ENCODE peak calls at places on chromosomes 2 and 18, in four cellular contexts. One of them, this sample, is unnamed. For H3K4me1, the result is how much of the 10 kb centered on the place peaks cover.

GRCh38 chr2:160584972-160585494 is 91.4 kb upstream of the RBMS1 start:
- DNase-seq in keratinocyte: no peak
- DNase-seq in mammary epithelial cell: no peak
- DNase-seq in tibial nerve: no peak
- DNase-seq in this sample: no peak

GRCh38 chr2:174334781-174335604 is at the start of gene SP9:
- DNase-seq in keratinocyte: no peak
- DNase-seq in mammary epithelial cell: no peak
- DNase-seq in tibial nerve: no peak
- DNase-seq in this sample: no peak

GRCh38 chr2:239819974-239820555 is 205.1 kb downstream of the NDUFA10 start:
- DNase-seq in keratinocyte: no peak
- DNase-seq in mammary epithelial cell: no peak
- DNase-seq in tibial nerve: no peak
- DNase-seq in this sample: no peak

GRCh38 chr18:5311273-5312009 is 15.9 kb upstream of the ZBTB14 start:
- DNase-seq in keratinocyte: no peak
- DNase-seq in mammary epithelial cell: no peak
- DNase-seq in tibial nerve: no peak
- DNase-seq in this sample: no peak

GRCh38 chr2:183665976-183666375 is 541.7 kb downstream of the NUP35 start:
- DNase-seq in keratinocyte: no peak
- DNase-seq in mammary epithelial cell: no peak
- DNase-seq in tibial nerve: no peak
- DNase-seq in this sample: no peak

GRCh38 chr2:36403675-36404230 is 48.2 kb downstream of the CRIM1 start:
- DNase-seq in keratinocyte: peak
- DNase-seq in mammary epithelial cell: peak
- DNase-seq in tibial nerve: no peak
- DNase-seq in this sample: peak

GRCh38 chr18:3857544-3857943 is 407.6 kb downstream of the TGIF1 start:
- DNase-seq in keratinocyte: no peak
- DNase-seq in mammary epithelial cell: no peak
- DNase-seq in tibial nerve: no peak
- DNase-seq in this sample: no peak

GRCh38 chr18:23451491-23451890 is 1.6 kb upstream of the RIOK3 start:
- DNase-seq in keratinocyte: no peak
- DNase-seq in mammary epithelial cell: no peak
- DNase-seq in tibial nerve: no peak
- DNase-seq in this sample: no peak

GRCh38 chr18:3508576-3509559 is 58.9 kb downstream of the TGIF1 start:
- DNase-seq in keratinocyte: no peak
- DNase-seq in mammary epithelial cell: no peak
- DNase-seq in tibial nerve: no peak
- DNase-seq in this sample: no peak

GRCh38 chr2:171924170-171924942 is 2.1 kb downstream of the HAT1 start:
- DNase-seq in keratinocyte: no peak
- DNase-seq in mammary epithelial cell: no peak
- DNase-seq in tibial nerve: no peak
- DNase-seq in this sample: no peak
- H3K4me3 ChIP-seq in keratinocyte: no peak
- H3K4me3 ChIP-seq in mammary epithelial cell: no peak
- H3K4me3 ChIP-seq in tibial nerve: no peak
- H3K4me3 ChIP-seq in this sample: no peak

DNA sequence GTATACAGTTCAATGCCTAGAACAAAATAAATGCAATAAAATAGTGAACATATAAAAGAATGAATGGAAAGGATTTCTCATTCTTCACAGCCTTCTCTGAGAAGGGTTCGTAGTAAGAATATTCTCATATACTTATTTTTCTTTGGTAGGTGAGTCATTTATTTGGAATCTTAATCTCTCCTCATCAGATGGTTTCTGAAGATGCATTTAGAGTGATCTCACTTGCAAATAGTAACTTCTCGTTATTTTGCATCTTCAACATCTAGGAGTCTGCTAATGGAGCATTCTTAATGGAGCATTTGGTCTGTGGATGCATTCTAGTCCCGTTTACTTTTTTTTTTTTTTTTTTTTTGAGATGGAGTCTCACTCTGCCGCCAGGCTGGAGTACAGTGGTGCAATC is 3.9 kb downstream of the UBXN4 start:
- DNase-seq in keratinocyte: no peak
- DNase-seq in mammary epithelial cell: peak
- DNase-seq in tibial nerve: no peak
- DNase-seq in this sample: no peak
- H3K27ac ChIP-seq in keratinocyte: peak
- H3K27ac ChIP-seq in mammary epithelial cell: no peak
- H3K27ac ChIP-seq in tibial nerve: no peak
- H3K27ac ChIP-seq in this sample: no peak

GRCh38 chr2:231672617-231673347 is 35.5 kb upstream of the PTMA start:
- DNase-seq in keratinocyte: no peak
- DNase-seq in mammary epithelial cell: no peak
- DNase-seq in tibial nerve: no peak
- DNase-seq in this sample: no peak

GRCh38 chr2:231670892-231671616 is 37.3 kb upstream of the PTMA start:
- DNase-seq in keratinocyte: no peak
- DNase-seq in mammary epithelial cell: no peak
- DNase-seq in tibial nerve: no peak
- DNase-seq in this sample: no peak

GRCh38 chr2:231674587-231675334 is 33.6 kb upstream of the PTMA start:
- DNase-seq in keratinocyte: no peak
- DNase-seq in mammary epithelial cell: no peak
- DNase-seq in tibial nerve: peak
- DNase-seq in this sample: peak

GRCh38 chr2:231671617-231672350 is 36.5 kb upstream of the PTMA start:
- DNase-seq in keratinocyte: no peak
- DNase-seq in mammary epithelial cell: no peak
- DNase-seq in tibial nerve: no peak
- DNase-seq in this sample: no peak

DNA sequence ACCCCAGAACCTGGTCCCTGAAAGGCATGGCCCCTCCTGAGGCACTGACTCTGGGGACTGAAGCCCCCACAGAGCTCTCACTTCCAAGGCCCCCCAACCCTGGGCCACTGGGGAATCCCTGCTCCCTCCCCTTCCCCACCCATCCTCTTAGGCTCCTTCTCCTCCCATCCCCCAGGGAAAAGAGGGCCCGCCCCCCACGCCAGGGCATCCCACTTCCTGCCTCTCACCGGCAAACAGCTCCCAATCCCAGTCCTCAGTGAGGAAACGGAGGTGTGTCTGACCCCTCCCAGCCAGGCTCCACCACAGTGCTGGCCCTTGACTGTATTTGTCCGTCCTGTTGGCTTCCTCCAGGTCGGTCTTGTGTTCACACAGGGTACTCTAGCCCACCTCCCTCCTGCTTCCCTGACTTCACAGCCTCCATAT is 35.0 kb upstream of the PTMA start:
- DNase-seq in keratinocyte: no peak
- DNase-seq in mammary epithelial cell: no peak
- DNase-seq in tibial nerve: no peak
- DNase-seq in this sample: no peak
- H3K4me1 ChIP-seq in keratinocyte: under half
- H3K4me1 ChIP-seq in mammary epithelial cell: under half
- H3K4me1 ChIP-seq in tibial nerve: under half
- H3K4me1 ChIP-seq in this sample: under half

GRCh38 chr2:218964041-218964771 is 4.7 kb downstream of the CDK5R2 start:
- DNase-seq in keratinocyte: peak
- DNase-seq in mammary epithelial cell: peak
- DNase-seq in tibial nerve: no peak
- DNase-seq in this sample: no peak
- H3K4me3 ChIP-seq in keratinocyte: no peak
- H3K4me3 ChIP-seq in mammary epithelial cell: no peak
- H3K4me3 ChIP-seq in tibial nerve: no peak
- H3K4me3 ChIP-seq in this sample: no peak

DNA sequence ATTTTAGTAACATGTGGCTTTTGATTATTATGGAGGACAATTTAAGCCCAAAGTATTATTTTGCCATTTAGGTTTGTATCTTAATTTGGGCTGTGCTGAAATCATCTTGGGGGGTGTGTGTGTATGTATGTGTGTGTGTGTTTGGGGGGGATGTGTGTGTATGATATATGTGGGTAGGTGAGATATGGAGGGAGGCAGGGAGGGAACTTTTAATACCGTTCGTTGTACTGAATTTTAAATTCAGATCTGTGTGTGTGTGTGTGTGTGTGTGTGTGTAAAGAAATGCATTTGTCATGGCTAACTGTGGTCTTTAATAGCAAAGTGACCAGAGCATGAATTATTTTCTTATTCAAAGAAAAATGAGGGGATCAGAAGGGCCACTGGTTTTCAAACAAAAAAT is 113.7 kb downstream of the LTBP1 start:
- DNase-seq in keratinocyte: no peak
- DNase-seq in mammary epithelial cell: no peak
- DNase-seq in tibial nerve: no peak
- DNase-seq in this sample: no peak
- H3K27ac ChIP-seq in keratinocyte: no peak
- H3K27ac ChIP-seq in mammary epithelial cell: no peak
- H3K27ac ChIP-seq in tibial nerve: no peak
- H3K27ac ChIP-seq in this sample: no peak

DNA sequence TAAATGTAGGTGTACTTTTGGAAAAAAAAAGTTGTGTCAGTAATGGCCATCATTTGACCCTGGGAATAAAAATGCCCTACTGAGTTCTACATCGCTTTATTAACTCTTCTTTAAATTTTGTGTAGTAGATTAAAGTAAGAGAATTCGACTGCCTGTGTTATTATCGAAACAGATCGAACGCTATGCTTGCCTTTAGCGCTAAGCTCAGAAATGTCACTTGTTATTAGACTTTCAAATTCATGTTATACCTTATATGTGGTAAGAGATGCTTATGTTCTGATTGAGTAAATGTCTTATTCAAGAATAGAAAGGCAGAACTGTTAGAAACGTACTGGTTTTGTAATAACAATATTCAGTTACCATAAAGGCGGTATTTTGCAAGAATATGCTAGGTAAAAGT is 1.4 kb downstream of the UGP2 start:
- DNase-seq in keratinocyte: no peak
- DNase-seq in mammary epithelial cell: no peak
- DNase-seq in tibial nerve: no peak
- DNase-seq in this sample: no peak
- H3K4me1 ChIP-seq in keratinocyte: under half
- H3K4me1 ChIP-seq in mammary epithelial cell: under half
- H3K4me1 ChIP-seq in tibial nerve: under half
- H3K4me1 ChIP-seq in this sample: under half

GRCh38 chr2:206642075-206643025 is at the start of gene FAM237A:
- DNase-seq in keratinocyte: peak
- DNase-seq in mammary epithelial cell: peak
- DNase-seq in tibial nerve: no peak
- DNase-seq in this sample: peak
- H3K4me3 ChIP-seq in keratinocyte: no peak
- H3K4me3 ChIP-seq in mammary epithelial cell: no peak
- H3K4me3 ChIP-seq in tibial nerve: no peak
- H3K4me3 ChIP-seq in this sample: no peak

DNA sequence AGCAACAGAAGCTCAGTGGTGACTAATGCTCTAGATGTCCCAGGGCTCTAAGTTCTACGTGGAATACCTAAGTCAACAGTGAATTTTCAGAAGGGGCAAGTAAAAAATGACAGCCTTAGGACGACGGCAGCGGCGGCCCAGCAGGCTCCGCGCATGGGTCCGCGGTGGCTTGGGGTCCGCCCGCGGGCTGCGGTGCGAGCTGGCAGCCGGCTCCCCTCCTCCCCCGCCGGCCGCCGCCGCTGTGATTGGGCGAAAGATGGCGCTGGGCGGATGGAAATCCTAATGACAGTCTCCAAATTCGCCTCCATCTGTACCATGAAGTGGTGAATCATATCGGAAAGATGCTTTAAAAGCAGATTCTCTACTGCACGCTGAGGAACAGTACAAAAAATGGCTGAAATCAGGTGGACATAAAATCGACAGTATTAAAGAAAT is 74.7 kb downstream of the HNRNPLL start:
- DNase-seq in keratinocyte: no peak
- DNase-seq in mammary epithelial cell: peak
- DNase-seq in tibial nerve: no peak
- DNase-seq in this sample: no peak
- H3K27ac ChIP-seq in keratinocyte: no peak
- H3K27ac ChIP-seq in mammary epithelial cell: no peak
- H3K27ac ChIP-seq in tibial nerve: no peak
- H3K27ac ChIP-seq in this sample: no peak

GRCh38 chr2:38690499-38691420 is 24.8 kb downstream of the GALM start:
- DNase-seq in keratinocyte: peak
- DNase-seq in mammary epithelial cell: peak
- DNase-seq in tibial nerve: no peak
- DNase-seq in this sample: no peak
- H3K4me1 ChIP-seq in keratinocyte: under half
- H3K4me1 ChIP-seq in mammary epithelial cell: under half
- H3K4me1 ChIP-seq in tibial nerve: under half
- H3K4me1 ChIP-seq in this sample: half or more